ENCODE peak calls at places on chromosomes 12 and 14, in six cellular contexts. F, S, R, V, M and N are unnamed samples.

GRCh38 chr14:39006721-39007410 is 96.2 kb downstream of the SEC23A start:
- DNase-seq in V (no peak), S (no peak), F (no peak), R (no peak), M (no peak), N (no peak)

GRCh38 chr12:109981311-109981710 is 14.9 kb downstream of the GIT2 start:
- DNase-seq in R (no peak), F (no peak), M (no peak), V (no peak), S (no peak), N (no peak)

GRCh38 chr12:12598864-12599263 is 12.8 kb upstream of the CREBL2 start:
- DNase-seq in S (no peak), F (no peak), V (no peak), R (no peak), M (no peak), N (no peak)

GRCh38 chr14:55749201-55749812 is 169.3 kb downstream of the KTN1 start:
- DNase-seq in R (peak; percentile 65), F (no peak), V (peak; percentile 3), S (no peak), M (no peak), N (no peak)

GRCh38 chr12:120119395-120119973 is 2.9 kb upstream of the RAB35 start:
- DNase-seq in V (no peak), S (peak; percentile 91), M (no peak), R (no peak), F (no peak), N (peak; percentile 52)

GRCh38 chr12:109098142-109098652 is 800 bp downstream of the UNG start:
- DNase-seq in M (peak; percentile 70), R (no peak), F (peak; percentile 92), S (no peak), V (peak; percentile 52), N (peak; percentile 75)

GRCh38 chr14:37202812-37203211 is 5.1 kb downstream of the MIPOL1 start:
- DNase-seq in M (no peak), S (no peak), F (no peak), R (no peak), V (no peak), N (no peak)

GRCh38 chr14:41785696-41786095 is 179.0 kb downstream of the LRFN5 start:
- DNase-seq in R (peak; percentile 50), F (no peak), S (no peak), V (no peak), M (no peak), N (no peak)

GRCh38 chr12:89529738-89530137 is 3.9 kb upstream of the POC1B start:
- DNase-seq in V (peak; percentile 56), F (no peak), R (peak; percentile 27), S (peak; percentile 13), M (peak; percentile 77), N (peak; percentile 68)

GRCh38 chr12:19121449-19122018 is 8.0 kb upstream of the PLEKHA5 start:
- DNase-seq in F (no peak), S (no peak), V (peak; percentile 2), R (no peak), M (no peak), N (no peak)

GRCh38 chr14:54348923-54349615 is 47.7 kb upstream of the CDKN3 start:
- DNase-seq in S (no peak), R (no peak), M (no peak), V (peak; percentile 49), F (peak; percentile 84), N (peak; percentile 51)

GRCh38 chr14:50237448-50237847 is 6.1 kb upstream of the SOS2 start:
- DNase-seq in M (no peak), S (no peak), V (no peak), F (no peak), R (no peak), N (no peak)

GRCh38 chr12:51922762-51923505 is 15.6 kb downstream of the ACVRL1 start:
- DNase-seq in R (no peak), F (peak; percentile 86), V (peak; percentile 71), M (peak; percentile 66), S (peak; percentile 21), N (peak; percentile 66)

GRCh38 chr14:100384819-100385813 is 62.0 kb downstream of the SLC25A47 start:
- DNase-seq in F (no peak), R (peak; percentile 44), V (peak; percentile 54), S (no peak), M (peak; percentile 80), N (peak; percentile 39)

GRCh38 chr12:46472893-46473633 is 100.5 kb upstream of the SLC38A2 start:
- DNase-seq in R (no peak), M (peak; percentile 89), V (peak; percentile 92), F (no peak), S (no peak), N (peak; percentile 79)

GRCh38 chr12:69874606-69875005 is 49.6 kb downstream of the MYRFL start:
- DNase-seq in R (no peak), F (no peak), V (no peak), M (no peak), S (no peak), N (no peak)

GRCh38 chr12:4353785-4354208 is 25.7 kb downstream of the FGF23 start:
- DNase-seq in V (no peak), R (peak; percentile 36), M (peak; percentile 25), F (no peak), S (no peak), N (peak; percentile 11)

GRCh38 chr14:97603201-97603600 is 806.0 kb downstream of the VRK1 start:
- DNase-seq in R (no peak), F (no peak), S (no peak), V (no peak), M (no peak), N (no peak)

GRCh38 chr12:121061831-121062230 is 22.8 kb upstream of the OASL start:
- DNase-seq in R (peak; percentile 30), F (no peak), M (peak; percentile 74), S (no peak), V (peak; percentile 38), N (peak; percentile 21)

GRCh38 chr14:34997762-34998161 is 15.0 kb downstream of the SRP54 start:
- DNase-seq in F (no peak), S (no peak), R (peak; percentile 55), M (peak; percentile 43), V (peak; percentile 53), N (peak; percentile 49)

GRCh38 chr14:104926619-104927431 is 2.1 kb downstream of the PLD4 start:
- DNase-seq in S (peak; percentile 88), R (no peak), V (no peak), F (no peak), M (no peak), N (no peak)

GRCh38 chr12:46342562-46343033 is 30.0 kb downstream of the SLC38A2 start:
- DNase-seq in M (peak; percentile 75), V (no peak), F (no peak), S (no peak), R (peak; percentile 59), N (no peak)

GRCh38 chr12:32107376-32108267 is 975 bp downstream of the BICD1 start:
- DNase-seq in S (no peak), V (peak; percentile 48), F (no peak), R (peak; percentile 48), M (peak; percentile 62), N (peak; percentile 42)

GRCh38 chr12:45302621-45303020 is 86.7 kb downstream of the ANO6 start:
- DNase-seq in R (no peak), V (peak; percentile 43), S (no peak), M (peak; percentile 37), F (no peak), N (no peak)

GRCh38 chr12:6332459-6332858 is 9.4 kb downstream of the TNFRSF1A start:
- DNase-seq in M (peak; percentile 36), R (no peak), S (no peak), F (no peak), V (peak; percentile 92), N (peak; percentile 57)

GRCh38 chr12:56042430-56043203 is 899 bp downstream of the RPS26 start:
- DNase-seq in F (no peak), R (peak; percentile 18), V (no peak), S (no peak), M (peak; percentile 20), N (no peak)

GRCh38 chr12:67320614-67321305 is 51.6 kb downstream of the CAND1 start:
- DNase-seq in S (no peak), V (peak; percentile 9), F (no peak), M (peak; percentile 16), R (no peak), N (peak; percentile 18)

GRCh38 chr12:100567945-100568344 is 5.5 kb upstream of the GAS2L3 start:
- DNase-seq in F (no peak), M (no peak), S (no peak), R (no peak), V (no peak), N (no peak)

GRCh38 chr14:51950007-51950406 is 39.3 kb upstream of the RTRAF start:
- DNase-seq in R (no peak), F (no peak), V (peak; percentile 65), M (no peak), S (no peak), N (peak; percentile 31)

GRCh38 chr12:120224304-120225199 is 23.6 kb upstream of the RPLP0 start:
- DNase-seq in F (no peak), S (no peak), R (no peak), M (peak; percentile 34), V (no peak), N (no peak)

GRCh38 chr14:95394297-95394891 is 74.7 kb upstream of the CLMN start:
- DNase-seq in R (no peak), F (no peak), S (no peak), M (no peak), V (no peak), N (no peak)